ENCODE peak calls at places on chromosomes 6 and 20, in four cellular contexts. H is stomach; D is CD8-positive, alpha-beta T cell; G is sigmoid colon. Z is an unnamed sample.
A peak's percentile ranks its signal among the peaks of the same experiment; 100 is the strongest.

GRCh38 chr6:161186173-161186769 is 87.6 kb downstream of the AGPAT4 start:
- DNase-seq in G (no peak), H (no peak), D (no peak), Z (no peak)

GRCh38 chr6:79838851-79839250 is 108.5 kb downstream of the ELOVL4 start:
- DNase-seq in G (no peak), H (no peak), D (no peak), Z (no peak)

GRCh38 chr6:148296746-148297145 is 45.9 kb upstream of the SASH1 start:
- DNase-seq in G (no peak), D (no peak), H (no peak), Z (no peak)

GRCh38 chr20:49287555-49288249 is 9.8 kb upstream of the ZNFX1 start:
- DNase-seq in D (no peak), H (no peak), G (no peak), Z (no peak)

GRCh38 chr6:44411141-44411540 is 23.6 kb downstream of the CDC5L start:
- DNase-seq in G (no peak), H (no peak), D (no peak), Z (no peak)

GRCh38 chr6:122645256-122645655 is 35.1 kb downstream of the PKIB start:
- DNase-seq in D (no peak), H (no peak), G (no peak), Z (no peak)

GRCh38 chr6:21846541-21847451 is 253.2 kb downstream of the SOX4 start:
- DNase-seq in D (no peak), H (no peak), G (no peak), Z (no peak)

GRCh38 chr6:128139519-128139918 is 238.7 kb upstream of the THEMIS start:
- DNase-seq in G (no peak), D (no peak), H (no peak), Z (no peak)

GRCh38 chr6:42374027-42374669 is 77.6 kb downstream of the TRERF1 start:
- DNase-seq in G (peak; percentile 22), D (no peak), H (no peak), Z (no peak)

DNA sequence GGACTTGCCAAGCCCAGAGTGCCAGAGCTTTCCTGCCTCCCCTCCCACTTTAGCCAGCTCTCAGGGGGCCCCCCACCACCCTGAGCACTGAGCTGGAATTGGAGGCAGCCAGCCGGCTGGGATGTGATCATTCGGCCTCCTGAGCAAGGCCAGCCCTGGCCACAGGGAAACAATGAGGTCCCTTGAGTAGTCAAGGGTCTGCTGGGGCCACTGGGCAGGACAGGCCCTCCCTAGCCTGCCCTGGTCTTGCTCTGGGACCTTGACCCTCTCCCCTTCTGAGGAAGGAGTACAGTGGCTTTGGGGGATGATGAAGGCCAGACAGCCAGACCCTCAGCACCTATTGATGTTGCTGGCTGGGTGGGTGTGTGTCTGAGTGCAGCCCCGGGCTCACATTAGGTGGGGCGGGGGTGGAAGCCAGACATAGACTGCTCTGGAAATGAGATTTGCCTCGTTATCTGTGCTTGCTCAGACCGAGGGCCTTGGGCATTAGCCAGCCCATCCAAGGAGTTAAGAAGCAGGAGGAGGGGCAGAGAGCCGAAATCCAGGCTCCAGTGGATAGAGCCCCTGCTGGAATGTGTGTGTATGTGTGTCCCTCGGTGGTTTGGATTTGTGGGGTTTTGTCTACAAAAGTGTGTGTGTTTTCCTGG is 21.3 kb downstream of the CD40 start:
- DNase-seq in G (no peak), H (no peak), D (no peak), Z (peak; percentile 74)
- H3K4me1 ChIP-seq in G (no peaks in the 10 kb centered on the region), H (no peaks in the 10 kb centered on the region), D (no peaks in the 10 kb centered on the region), Z (peaks cover 8% of the 10 kb centered on the region)

GRCh38 chr20:60060593-60060992 is 102.4 kb downstream of the CDH26 start:
- DNase-seq in G (peak; percentile 28), H (no peak), D (no peak), Z (peak; percentile 92)
- H3K4me1 ChIP-seq in G (no peaks in the 10 kb centered on the region), H (peaks cover 4% of the 10 kb centered on the region), D (peaks cover 43% of the 10 kb centered on the region), Z (peaks cover 37% of the 10 kb centered on the region)

GRCh38 chr20:9301129-9302072 is 213.0 kb upstream of the LAMP5 start:
- DNase-seq in H (no peak), D (no peak), G (no peak), Z (no peak)
- H3K4me1 ChIP-seq in H (peaks cover 6% of the 10 kb centered on the region), D (no peaks in the 10 kb centered on the region), G (no peaks in the 10 kb centered on the region), Z (peaks cover 57% of the 10 kb centered on the region)

GRCh38 chr6:13338038-13338437 is 9.7 kb upstream of the TBC1D7 start:
- DNase-seq in G (no peak), D (no peak), H (no peak), Z (no peak)

GRCh38 chr6:13336553-13336952 is 8.2 kb upstream of the TBC1D7 start:
- DNase-seq in G (peak; percentile 84), D (peak; percentile 70), H (peak; percentile 69), Z (no peak)

GRCh38 chr6:13339863-13340635 is 11.7 kb upstream of the TBC1D7 start:
- DNase-seq in G (no peak), D (no peak), H (no peak), Z (no peak)

GRCh38 chr6:13346245-13346644 is 17.9 kb upstream of the TBC1D7 start:
- DNase-seq in D (no peak), G (no peak), H (no peak), Z (no peak)

GRCh38 chr6:13342414-13343019 is 14.2 kb upstream of the TBC1D7 start:
- DNase-seq in D (no peak), G (no peak), H (no peak), Z (no peak)
- H3K4me1 ChIP-seq in D (no peaks in the 10 kb centered on the region), G (no peaks in the 10 kb centered on the region), H (no peaks in the 10 kb centered on the region), Z (no peaks in the 10 kb centered on the region)

Z was measured in RWPE2.